ENCODE peak calls at places on chromosomes 1 and 21, in four cellular contexts. P is choroid plexus epithelial cell, W is astrocyte of the spinal cord, X is dorsolateral prefrontal cortex. G is an unnamed sample.
A peak's percentile ranks its signal among the peaks of the same experiment; 100 is the strongest.

GRCh38 chr21:45555557-45556301 is 13.5 kb upstream of the SLC19A1 start:
- DNase-seq in P (peak; percentile 83), W (no peak), X (peak; percentile 83), G (peak; percentile 61)

GRCh38 chr1:119332626-119333025 is 36.0 kb upstream of the HAO2 start:
- DNase-seq in P (no peak), W (no peak), X (no peak), G (no peak)

GRCh38 chr1:30727796-30728195 is 4.4 kb upstream of the MATN1 start:
- DNase-seq in P (peak; percentile 52), W (peak; percentile 59), X (no peak), G (no peak)

GRCh38 chr1:53316058-53316741 is 11.7 kb downstream of the LRP8 start:
- DNase-seq in P (peak; percentile 41), W (no peak), X (no peak), G (no peak)

GRCh38 chr1:9321480-9321849 is 28.8 kb downstream of the SPSB1 start:
- DNase-seq in P (peak; percentile 80), W (peak; percentile 66), X (no peak), G (peak; percentile 36)

GRCh38 chr21:29318354-29318753 is 19.6 kb downstream of the BACH1 start:
- DNase-seq in P (peak; percentile 59), W (no peak), X (no peak), G (peak; percentile 38)

GRCh38 chr1:157894613-157895012 is 53.0 kb upstream of the CD5L start:
- DNase-seq in P (peak; percentile 3), W (no peak), X (no peak), G (peak; percentile 22)

GRCh38 chr1:197198333-197198732 is 51.9 kb upstream of the ASPM start:
- DNase-seq in P (no peak), W (no peak), X (no peak), G (no peak)

GRCh38 chr1:47508900-47509488 is 71.2 kb downstream of the FOXD2 start:
- DNase-seq in P (peak; percentile 29), W (peak; percentile 31), X (no peak), G (peak; percentile 27)

GRCh38 chr1:232978091-232978634 is 27.8 kb downstream of the NTPCR start:
- DNase-seq in P (peak; percentile 64), W (no peak), X (no peak), G (no peak)

GRCh38 chr1:211932581-211933010 is 102.0 kb upstream of the LPGAT1 start:
- DNase-seq in P (peak; percentile 51), W (no peak), X (no peak), G (no peak)

GRCh38 chr1:40160806-40161124 is 422 bp upstream of the RLF start:
- DNase-seq in P (no peak), W (no peak), X (no peak), G (no peak)

GRCh38 chr1:205939690-205940330 is 3.4 kb downstream of the SLC26A9 start:
- DNase-seq in P (no peak), W (no peak), X (no peak), G (no peak)

GRCh38 chr1:13804240-13804633 is 104.2 kb downstream of the PRDM2 start:
- DNase-seq in P (no peak), W (no peak), X (no peak), G (no peak)

GRCh38 chr1:230747139-230747730 is at the start of gene CAPN9:
- DNase-seq in P (no peak), W (no peak), X (no peak), G (no peak)

GRCh38 chr1:203402609-203403337 is 51.9 kb upstream of the FMOD start:
- DNase-seq in P (peak; percentile 89), W (peak; percentile 71), X (no peak), G (peak; percentile 94)

GRCh38 chr1:182889997-182890396 is 50.9 kb downstream of the DHX9 start:
- DNase-seq in P (no peak), W (no peak), X (no peak), G (no peak)

GRCh38 chr21:43025636-43026180 is 49.9 kb downstream of the CBS start:
- DNase-seq in P (peak; percentile 93), W (peak; percentile 75), X (no peak), G (peak; percentile 79)

GRCh38 chr1:94335447-94335846 is 82.7 kb upstream of the ABCD3 start:
- DNase-seq in P (no peak), W (no peak), X (no peak), G (no peak)

GRCh38 chr1:94332516-94332915 is 85.7 kb upstream of the ABCD3 start:
- DNase-seq in P (no peak), W (no peak), X (no peak), G (no peak)

GRCh38 chr1:94334156-94334555 is 84.0 kb upstream of the ABCD3 start:
- DNase-seq in P (peak; percentile 39), W (peak; percentile 9), X (no peak), G (peak; percentile 20)

GRCh38 chr1:94334764-94335163 is 83.4 kb upstream of the ABCD3 start:
- DNase-seq in P (no peak), W (peak; percentile 9), X (no peak), G (peak; percentile 28)

DNA sequence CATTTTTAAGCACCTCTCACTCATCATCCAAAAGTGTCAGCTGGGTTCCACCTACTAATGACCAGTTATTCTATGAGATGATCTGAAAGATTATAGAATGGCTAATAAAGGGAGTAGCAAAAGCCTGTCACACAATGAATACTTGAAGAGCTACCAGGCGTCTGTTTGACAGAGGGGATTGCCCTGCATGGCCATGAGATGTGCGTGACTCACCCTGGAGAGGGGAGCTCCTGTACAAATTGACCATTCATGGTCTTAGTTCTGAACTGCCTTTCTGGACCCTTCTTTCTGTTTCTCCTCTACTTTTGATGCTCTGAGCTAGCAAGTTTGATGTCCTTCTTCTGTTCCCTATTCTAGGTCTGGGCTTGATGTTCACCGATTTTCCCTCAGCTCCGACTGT is 85.2 kb upstream of the ABCD3 start:
- DNase-seq in P (peak; percentile 66), W (peak; percentile 45), X (no peak), G (peak; percentile 29)
- H3K4me3 ChIP-seq in P (no peak overlapping the region), W (no peak overlapping the region), X (no peak overlapping the region), G (no peak overlapping the region)

DNA sequence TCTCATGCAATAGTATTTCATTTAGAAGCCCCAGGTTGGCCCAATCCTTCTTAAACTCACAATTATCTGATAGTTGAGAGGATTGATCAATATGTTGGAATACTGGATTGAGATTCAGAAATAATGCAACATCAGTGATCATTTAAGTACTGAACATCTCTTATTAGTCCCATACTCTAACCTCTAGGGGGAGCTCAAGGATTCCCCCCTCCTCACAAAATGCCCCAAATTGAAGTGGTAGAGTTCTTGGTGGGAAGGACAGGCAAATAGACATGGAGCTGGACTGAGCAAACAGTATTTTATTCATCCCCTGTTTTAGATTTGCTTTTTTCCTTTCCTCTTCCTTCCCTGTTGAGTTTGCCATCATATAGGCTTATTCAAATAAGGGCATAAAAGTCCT is 62.8 kb downstream of the NGF start:
- DNase-seq in P (peak; percentile 53), W (peak; percentile 31), X (no peak), G (no peak)
- TF ChIP-seq CTCF in P (peak; percentile 67), W (peak; percentile 55), X (peak; percentile 21), G (peak; percentile 42)

DNA sequence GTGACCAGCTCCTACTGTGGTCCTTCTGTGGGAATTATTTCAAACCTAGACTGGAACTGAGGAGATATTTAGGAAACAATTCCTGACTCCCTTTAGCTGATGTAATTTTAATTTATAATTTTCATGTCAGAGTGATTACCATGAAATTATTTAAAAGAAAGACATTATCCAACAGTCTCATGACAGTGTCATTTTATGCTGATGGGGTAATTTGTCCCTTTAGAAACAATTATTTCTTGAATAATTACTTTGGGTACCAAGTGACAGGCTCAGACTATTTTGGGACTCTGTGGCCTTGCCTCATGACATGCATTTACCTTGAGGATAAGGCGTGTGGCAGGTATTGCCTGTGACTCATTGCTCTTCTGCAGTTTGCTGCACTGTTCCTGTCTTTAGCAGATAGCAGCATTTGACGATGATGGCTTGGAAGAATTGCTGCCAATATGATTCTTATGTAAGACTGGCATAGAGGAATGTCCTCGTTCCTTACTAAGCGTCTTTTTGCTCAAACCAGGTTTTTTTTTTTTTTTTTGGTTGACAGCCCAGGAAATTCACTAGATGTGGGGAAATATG is 206.0 kb upstream of the HMCN1 start:
- DNase-seq in P (no peak), W (no peak), X (no peak), G (peak; percentile 19)
- H3K4me3 ChIP-seq in P (no peak overlapping the region), W (no peak overlapping the region), X (no peak overlapping the region), G (no peak overlapping the region)

DNA sequence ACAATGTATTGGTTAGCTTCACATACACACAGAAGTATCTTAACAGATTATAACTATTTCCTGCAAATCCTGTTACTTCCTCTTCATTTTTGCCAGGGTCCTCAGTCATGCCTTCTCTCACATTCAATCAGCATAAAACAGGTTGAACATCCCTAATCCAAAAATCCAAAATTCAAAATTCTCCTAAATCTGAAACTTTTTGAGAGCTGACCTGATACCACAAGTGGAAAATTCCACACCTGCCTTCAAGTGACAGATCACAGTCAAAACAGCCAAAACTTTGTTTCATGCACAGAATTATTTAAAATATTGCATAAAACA is 62.9 kb upstream of the FBXO28 start:
- DNase-seq in P (no peak), W (no peak), X (no peak), G (no peak)
- TF ChIP-seq CTCF in P (no peak), W (no peak), X (no peak), G (no peak)

GRCh38 chr1:216765346-216766300 is 42.4 kb upstream of the ESRRG start:
- DNase-seq in P (peak; percentile 7), W (no peak), X (no peak), G (no peak)
- H3K4me3 ChIP-seq in P (no peak overlapping the region), W (no peak overlapping the region), X (no peak overlapping the region), G (no peak overlapping the region)

GRCh38 chr1:162691999-162692575 is 59.8 kb downstream of the DDR2 start:
- DNase-seq in P (no peak), W (no peak), X (no peak), G (no peak)
- TF ChIP-seq CTCF in P (no peak), W (no peak), X (no peak), G (no peak)

DNA sequence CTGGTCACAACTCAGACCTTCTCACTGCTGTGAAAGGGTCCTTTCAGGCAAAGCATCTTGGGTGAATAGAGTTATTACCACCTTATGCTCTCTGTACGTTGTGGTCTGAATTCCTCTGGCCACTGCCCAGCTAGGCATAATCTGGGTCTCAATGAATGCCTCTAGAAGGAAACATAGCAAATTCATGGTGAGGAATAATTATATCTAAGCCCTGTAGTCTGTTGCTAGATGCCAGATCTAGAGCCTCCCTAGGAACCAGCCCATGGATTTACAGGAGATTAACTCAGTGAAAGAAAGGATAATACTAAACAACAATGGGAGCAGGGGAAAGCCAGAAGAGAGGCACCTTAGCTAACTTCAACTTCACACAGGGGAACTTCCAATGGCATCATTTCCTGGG is 2.4 kb upstream of the COL11A1 start:
- DNase-seq in P (peak; percentile 58), W (peak; percentile 40), X (no peak), G (no peak)
- H3K4me3 ChIP-seq in P (no peak overlapping the region), W (no peak overlapping the region), X (no peak overlapping the region), G (no peak overlapping the region)

G was measured in AG10803.